ENCODE peak calls at places on chromosomes 13 and 19, in seven cellular contexts. B is fibroblast of mammary gland; J is DND-41; T is PC-9; D is RCC 7860; N is lower lobe of right lung; F is activated naive CD4-positive, alpha-beta T cell. V is an unnamed sample.
A peak's percentile ranks its signal among the peaks of the same experiment; 100 is the strongest.

GRCh38 chr19:3683866-3684816 is 16.1 kb downstream of the PIP5K1C start:
- DNase-seq in J (no peak), B (peak; percentile 62), F (no peak), T (no peak), N (peak; percentile 46), D (peak; percentile 7), V (peak; percentile 31)

GRCh38 chr13:71867101-71867814 is at the start of gene DACH1:
- DNase-seq in B (peak; percentile 12), N (peak; percentile 49), J (peak; percentile 54), T (peak; percentile 52), F (no peak), D (peak; percentile 59), V (peak; percentile 20)

GRCh38 chr13:50267917-50268316 is 252.7 kb downstream of the KCNRG start:
- DNase-seq in B (no peak), D (no peak), N (no peak), J (no peak), T (peak; percentile 33), F (no peak), V (no peak)

GRCh38 chr13:113928701-113929627 is 44.9 kb downstream of the C13orf46 start:
- DNase-seq in F (no peak), B (peak; percentile 97), J (no peak), D (no peak), T (no peak), N (no peak), V (peak; percentile 69)

GRCh38 chr13:60351326-60351725 is 45.7 kb upstream of the TDRD3 start:
- DNase-seq in N (no peak), D (no peak), F (no peak), T (peak; percentile 38), B (peak; percentile 82), J (no peak), V (peak; percentile 47)

GRCh38 chr19:49746206-49746958 is 16.7 kb downstream of the TSKS start:
- DNase-seq in N (peak; percentile 70), J (peak; percentile 30), F (peak; percentile 6), B (peak; percentile 83), T (no peak), D (no peak), V (no peak)

GRCh38 chr19:12837225-12837624 is 1.1 kb upstream of the MAST1 start:
- DNase-seq in F (no peak), B (no peak), T (no peak), J (no peak), N (no peak), D (peak; percentile 63), V (no peak)

GRCh38 chr19:13241321-13242104 is 91.3 kb downstream of the IER2 start:
- DNase-seq in B (peak; percentile 12), D (no peak), N (no peak), J (peak; percentile 13), T (no peak), F (no peak), V (no peak)

GRCh38 chr19:10520652-10521318 is 3.5 kb upstream of the S1PR5 start:
- DNase-seq in F (no peak), B (no peak), T (peak; percentile 68), N (no peak), J (no peak), D (no peak), V (no peak)

GRCh38 chr13:43831088-43831487 is 44.3 kb upstream of the ENOX1 start:
- DNase-seq in F (no peak), D (no peak), J (no peak), N (no peak), B (peak; percentile 85), T (no peak), V (peak; percentile 61)

GRCh38 chr19:48351341-48351752 is 12.4 kb downstream of the TMEM143 start:
- DNase-seq in J (peak; percentile 82), N (peak; percentile 84), T (peak; percentile 70), D (peak; percentile 8), F (peak; percentile 70), B (peak; percentile 52), V (peak; percentile 26)

GRCh38 chr19:7415163-7415856 is 66.6 kb downstream of the ARHGEF18 start:
- DNase-seq in B (peak; percentile 68), J (no peak), T (no peak), D (no peak), N (peak; percentile 61), F (no peak), V (peak; percentile 86)

GRCh38 chr19:10817291-10818038 is 18.5 kb downstream of the TMED1 start:
- DNase-seq in J (no peak), D (no peak), F (no peak), N (no peak), B (peak; percentile 98), T (no peak), V (peak; percentile 98)

GRCh38 chr13:99736541-99736940 is 235.0 kb downstream of the ZIC5 start:
- DNase-seq in J (no peak), B (no peak), F (no peak), N (no peak), D (no peak), T (no peak), V (no peak)

GRCh38 chr13:77457989-77458388 is 77.5 kb upstream of the SCEL start:
- DNase-seq in T (no peak), F (no peak), J (no peak), B (no peak), D (no peak), N (no peak), V (no peak)

GRCh38 chr13:113337556-113337955 is 26.4 kb downstream of the GRTP1 start:
- DNase-seq in N (peak; percentile 24), B (no peak), F (no peak), D (no peak), J (no peak), T (no peak), V (no peak)

GRCh38 chr13:24406524-24406923 is 97.1 kb downstream of the C1QTNF9 start:
- DNase-seq in J (no peak), F (no peak), D (no peak), B (no peak), N (no peak), T (no peak), V (no peak)

GRCh38 chr19:30662211-30662861 is 290.2 kb downstream of the ZNF536 start:
- DNase-seq in B (no peak), T (no peak), D (no peak), F (no peak), N (no peak), J (no peak), V (no peak)

GRCh38 chr19:35149463-35149862 is 5.1 kb upstream of the FXYD5 start:
- DNase-seq in B (no peak), J (no peak), N (no peak), F (no peak), D (no peak), T (no peak), V (no peak)

GRCh38 chr13:36839281-36839680 is 20.3 kb downstream of the RFXAP start:
- DNase-seq in D (no peak), B (no peak), F (no peak), N (no peak), T (no peak), J (no peak), V (no peak)

GRCh38 chr19:1776606-1777147 is 23.4 kb downstream of the ONECUT3 start:
- DNase-seq in B (no peak), T (no peak), N (no peak), J (no peak), F (no peak), D (no peak), V (no peak)

GRCh38 chr13:39820606-39821005 is 165.1 kb downstream of the COG6 start:
- DNase-seq in B (no peak), F (no peak), N (no peak), D (no peak), J (no peak), T (no peak), V (no peak)

GRCh38 chr19:3818479-3818878 is 32.3 kb upstream of the MATK start:
- DNase-seq in D (peak; percentile 40), B (peak; percentile 30), N (no peak), F (no peak), J (no peak), T (no peak), V (peak; percentile 31)

GRCh38 chr19:14954071-14954655 is 12.9 kb downstream of the OR7C2 start:
- DNase-seq in T (no peak), N (no peak), B (no peak), F (no peak), J (peak; percentile 5), D (no peak), V (no peak)

GRCh38 chr13:43354147-43354945 is 331.0 kb downstream of the DNAJC15 start:
- DNase-seq in N (no peak), T (no peak), J (no peak), B (no peak), F (no peak), D (no peak), V (no peak)

V was measured in IMR-90.